ENCODE peak calls at places on chromosomes 5 and 9, in six cellular contexts. U is astrocyte, N is right cardiac atrium, O is A549, H is uterus, S is transverse colon. C is an unnamed sample. For H3K4me1, the result is how much of the 10 kb centered on the place peaks cover.

GRCh38 chr5:65760504-65761275 is 38.7 kb downstream of the NLN start:
- DNase-seq in U (peak), N (no peak), O (peak), H (no peak), S (peak), C (peak)

GRCh38 chr5:83720805-83721431 is at the start of gene HAPLN1:
- DNase-seq in U (no peak), N (peak), O (no peak), H (no peak), S (no peak), C (no peak)

GRCh38 chr9:134980516-134980915 is 62.8 kb upstream of the FCN1 start:
- DNase-seq in U (no peak), N (no peak), O (no peak), H (peak), S (no peak), C (no peak)

GRCh38 chr9:135474915-135475314 is 4.7 kb upstream of the PPP1R26 start:
- DNase-seq in U (no peak), N (no peak), O (peak), H (no peak), S (no peak), C (no peak)

GRCh38 chr5:71925608-71926091 is 181.6 kb upstream of the MAP1B start:
- DNase-seq in U (peak), N (no peak), O (peak), H (no peak), S (no peak), C (no peak)

GRCh38 chr5:88833371-88834107 is 49.4 kb downstream of the MEF2C start:
- DNase-seq in U (peak), N (peak), O (no peak), H (peak), S (peak), C (peak)

GRCh38 chr9:88748566-88749238 is 213.7 kb downstream of the NXNL2 start:
- DNase-seq in U (peak), N (peak), O (no peak), H (peak), S (no peak), C (peak)

GRCh38 chr5:3121813-3122212 is 370.3 kb upstream of the IRX2 start:
- DNase-seq in U (no peak), N (no peak), O (no peak), H (no peak), S (no peak), C (no peak)

GRCh38 chr9:78357165-78357873 is 60.4 kb downstream of the PSAT1 start:
- DNase-seq in U (no peak), N (no peak), O (no peak), H (no peak), S (no peak), C (no peak)

GRCh38 chr5:80615266-80615914 is 39.1 kb upstream of the MSH3 start:
- DNase-seq in U (no peak), N (no peak), O (no peak), H (no peak), S (no peak), C (no peak)

GRCh38 chr5:152349683-152350526 is 55.2 kb downstream of the NMUR2 start:
- DNase-seq in U (peak), N (peak), O (peak), H (no peak), S (peak), C (peak)

GRCh38 chr5:79985288-79985687 is 5.8 kb downstream of the MTX3 start:
- DNase-seq in U (no peak), N (no peak), O (no peak), H (no peak), S (no peak), C (no peak)

GRCh38 chr5:169656125-169656990 is 19.3 kb downstream of the DOCK2 start:
- DNase-seq in U (peak), N (no peak), O (no peak), H (no peak), S (no peak), C (peak)

GRCh38 chr5:90909091-90909503 is 350.5 kb downstream of the ADGRV1 start:
- DNase-seq in U (peak), N (no peak), O (no peak), H (no peak), S (no peak), C (peak)

GRCh38 chr5:50623666-50624065 is 42.8 kb upstream of the PARP8 start:
- DNase-seq in U (no peak), N (no peak), O (no peak), H (no peak), S (no peak), C (no peak)

GRCh38 chr9:114130141-114130540 is 25.2 kb upstream of the COL27A1 start:
- DNase-seq in U (no peak), N (no peak), O (no peak), H (no peak), S (no peak), C (no peak)

GRCh38 chr5:139630855-139631254 is 17.3 kb upstream of the CXXC5 start:
- DNase-seq in U (no peak), N (no peak), O (no peak), H (no peak), S (no peak), C (no peak)

GRCh38 chr9:82797539-82797938 is 265.4 kb downstream of the RASEF start:
- DNase-seq in U (no peak), N (peak), O (no peak), H (no peak), S (peak), C (peak)

GRCh38 chr5:31021181-31021624 is 172.3 kb upstream of the CDH6 start:
- DNase-seq in U (peak), N (no peak), O (peak), H (no peak), S (no peak), C (no peak)

GRCh38 chr5:145056805-145057204 is 778.3 kb downstream of the PRELID2 start:
- DNase-seq in U (peak), N (no peak), O (no peak), H (no peak), S (no peak), C (no peak)

GRCh38 chr9:83649080-83649479 is 26.1 kb downstream of the IDNK start:
- DNase-seq in U (no peak), N (peak), O (peak), H (peak), S (peak), C (peak)

GRCh38 chr9:135344523-135344901 is 135.1 kb upstream of the PPP1R26 start:
- DNase-seq in U (no peak), N (no peak), O (no peak), H (no peak), S (no peak), C (no peak)

GRCh38 chr9:133368249-133368881 is 7.5 kb downstream of the SURF4 start:
- DNase-seq in U (no peak), N (peak), O (no peak), H (no peak), S (peak), C (no peak)

GRCh38 chr9:74824654-74825053 is 63.1 kb downstream of the TRPM6 start:
- DNase-seq in U (no peak), N (no peak), O (peak), H (no peak), S (peak), C (peak)

GRCh38 chr9:7965091-7965490 is 165.5 kb upstream of the DMAC1 start:
- DNase-seq in U (no peak), N (no peak), O (no peak), H (no peak), S (no peak), C (no peak)

GRCh38 chr5:139207302-139208000 is 9.3 kb upstream of the SIL1 start:
- DNase-seq in U (no peak), N (no peak), O (no peak), H (no peak), S (no peak), C (no peak)

GRCh38 chr5:123351820-123352219 is 71.4 kb downstream of the CEP120 start:
- DNase-seq in U (no peak), N (no peak), O (no peak), H (no peak), S (no peak), C (no peak)
- H3K4me1 ChIP-seq in U (under half), N (under half), O (under half), H (under half), S (under half), C (under half)

DNA sequence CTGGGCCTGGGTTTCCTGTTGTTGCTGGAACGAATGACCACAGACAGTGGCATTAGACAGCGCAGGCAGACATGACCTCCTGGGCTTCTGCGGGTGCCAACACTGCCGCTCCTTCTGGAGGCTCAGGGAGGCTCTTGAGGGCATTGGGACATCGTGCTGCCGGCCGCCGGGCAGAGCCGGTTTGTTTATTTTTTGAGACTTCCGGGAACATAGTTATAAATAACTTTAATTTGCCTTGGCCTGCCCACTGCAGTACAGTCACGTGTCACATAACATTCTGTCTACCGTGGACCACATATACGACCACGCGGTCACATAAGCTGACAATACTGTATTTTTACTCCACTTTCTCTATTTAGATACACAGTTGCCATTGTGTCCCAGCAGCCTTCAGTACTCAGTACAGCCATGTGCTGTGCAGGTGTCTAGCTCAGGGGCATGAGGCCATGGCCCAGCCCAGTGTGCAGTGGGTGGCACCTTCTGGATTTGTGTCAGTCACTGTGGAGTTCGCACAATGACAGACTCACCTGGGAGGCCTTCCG is 8.2 kb upstream of the TOR4A start:
- DNase-seq in U (no peak), N (peak), O (peak), H (no peak), S (peak), C (peak)
- H3K4me3 ChIP-seq in U (no peak), N (no peak), O (no peak), H (no peak), S (peak), C (peak)

GRCh38 chr9:137646341-137646740 is 27.5 kb downstream of the EHMT1 start:
- DNase-seq in U (no peak), N (no peak), O (no peak), H (no peak), S (no peak), C (no peak)

GRCh38 chr9:137648396-137648795 is 29.6 kb downstream of the EHMT1 start:
- DNase-seq in U (peak), N (no peak), O (no peak), H (no peak), S (no peak), C (no peak)

GRCh38 chr9:137645211-137645610 is 26.4 kb downstream of the EHMT1 start:
- DNase-seq in U (peak), N (no peak), O (no peak), H (no peak), S (no peak), C (no peak)

GRCh38 chr9:137649553-137649952 is 30.7 kb downstream of the EHMT1 start:
- DNase-seq in U (no peak), N (no peak), O (no peak), H (no peak), S (no peak), C (no peak)

DNA sequence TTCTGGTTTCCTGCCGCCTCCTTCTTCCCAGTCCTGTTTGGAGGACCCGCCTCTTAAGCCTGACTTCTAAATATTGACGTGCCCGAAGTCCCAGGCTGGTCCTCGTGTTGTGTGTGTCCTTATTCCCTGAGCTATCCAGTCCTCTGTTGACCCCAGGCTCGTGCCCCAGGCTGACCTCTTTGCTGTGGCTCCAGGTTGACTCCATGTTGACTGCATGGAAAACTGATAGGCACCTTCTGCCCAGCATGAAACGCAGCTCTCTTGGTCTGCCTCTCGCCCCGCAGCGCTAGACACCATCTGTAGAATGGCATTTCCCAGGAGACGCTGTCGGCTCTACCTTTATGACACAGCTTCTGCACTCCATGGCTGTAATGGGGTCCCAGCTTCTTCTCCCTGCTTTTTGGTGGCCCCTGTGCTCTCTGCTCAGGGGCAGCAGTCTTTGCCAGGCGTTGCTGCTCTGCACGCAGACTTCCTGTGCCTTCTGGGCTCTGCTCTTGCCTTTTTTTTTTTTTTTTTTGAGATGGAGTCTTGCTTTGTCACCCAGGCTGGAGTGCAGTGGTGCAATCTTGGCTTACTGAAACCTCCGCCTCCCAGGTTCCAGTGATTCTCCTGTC is 28.4 kb downstream of the EHMT1 start:
- DNase-seq in U (no peak), N (no peak), O (no peak), H (no peak), S (no peak), C (no peak)
- H3K27ac ChIP-seq in U (no peak), N (no peak), O (no peak), H (no peak), S (no peak), C (no peak)

DNA sequence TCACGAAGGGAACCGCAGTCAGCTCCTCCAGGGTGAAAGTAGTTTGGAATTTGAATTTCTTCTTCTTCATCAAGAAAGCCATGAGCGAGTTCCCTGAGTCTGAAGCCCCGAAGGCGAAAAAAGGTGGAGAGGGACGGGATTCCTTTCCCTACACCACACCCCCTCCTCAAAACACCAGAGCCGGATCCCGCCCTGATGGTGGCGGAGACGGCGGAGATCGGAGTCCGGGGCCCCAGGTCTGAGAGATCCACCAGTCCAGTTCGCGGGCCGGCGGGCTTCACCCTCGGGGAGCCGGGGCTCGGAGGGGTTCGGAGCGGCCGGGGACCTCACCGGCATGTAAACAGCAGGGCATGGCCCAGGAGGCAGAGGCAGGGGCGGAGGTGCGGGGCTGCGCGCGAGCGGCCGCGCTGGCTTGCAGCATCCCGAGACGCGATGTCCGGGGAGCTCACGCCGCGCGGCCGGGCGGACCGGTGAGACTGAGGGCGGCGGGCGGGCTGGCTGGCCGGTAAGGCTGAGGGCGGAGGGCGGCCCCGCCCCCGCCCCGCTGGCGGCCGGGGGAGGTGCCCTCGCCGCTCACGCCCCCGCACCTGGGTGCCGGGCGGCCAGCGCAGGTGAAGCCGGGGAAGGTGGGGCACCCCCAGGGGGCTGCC is 608 bp downstream of the EEIG1 start:
- DNase-seq in U (no peak), N (peak), O (no peak), H (peak), S (peak), C (peak)
- H3K4me1 ChIP-seq in U (under half), N (under half), O (under half), H (under half), S (under half), C (half or more)

C was measured in heart right ventricle.